ENCODE peak calls at places on chromosomes 4 and X, in nine cellular contexts. N, R, X, C, G, Z, H, S and T are unnamed samples.

GRCh38 chr4:10123227-10124101 is 6.9 kb upstream of the WDR1 start:
- DNase-seq in N (no peak), R (no peak), X (no peak), C (peak), G (no peak), Z (no peak), H (peak), S (no peak), T (no peak)

GRCh38 chrX:39613508-39613921 is 484.2 kb downstream of the BCOR start:
- DNase-seq in N (no peak), R (peak), X (peak), C (no peak), G (no peak), Z (no peak), H (peak), S (no peak), T (no peak)

GRCh38 chrX:122094611-122095010 is 1047.2 kb downstream of the GLUD2 start:
- DNase-seq in N (no peak), R (no peak), X (no peak), C (peak), G (peak), Z (no peak), H (no peak), S (no peak), T (no peak)

GRCh38 chrX:103538728-103539127 is 19.4 kb upstream of the RAB40A start:
- DNase-seq in N (no peak), R (no peak), X (no peak), C (peak), G (peak), Z (no peak), H (no peak), S (no peak), T (no peak)

GRCh38 chr4:25884040-25884788 is 21.4 kb upstream of the SEL1L3 start:
- DNase-seq in N (no peak), R (no peak), X (no peak), C (peak), G (peak), Z (no peak), H (no peak), S (no peak), T (no peak)

GRCh38 chrX:118807151-118808017 is 16.2 kb upstream of the ZCCHC12 start:
- DNase-seq in N (no peak), R (peak), X (peak), C (peak), G (peak), Z (no peak), H (peak), S (peak), T (no peak)

GRCh38 chr4:76251448-76252270 is at the start of gene FAM47E:
- DNase-seq in N (no peak), R (peak), X (peak), C (peak), G (peak), Z (peak), H (peak), S (peak), T (peak)

GRCh38 chrX:45954026-45954425 is 591.2 kb downstream of the ZNF674 start:
- DNase-seq in N (no peak), R (no peak), X (no peak), C (no peak), G (no peak), Z (no peak), H (no peak), S (no peak), T (no peak)

GRCh38 chr4:6834867-6835266 is 52.3 kb downstream of the KIAA0232 start:
- DNase-seq in N (no peak), R (peak), X (no peak), C (peak), G (peak), Z (no peak), H (no peak), S (no peak), T (no peak)

GRCh38 chr4:68175562-68176155 is 46.0 kb upstream of the TMPRSS11F start:
- DNase-seq in N (no peak), R (no peak), X (no peak), C (peak), G (peak), Z (no peak), H (peak), S (no peak), T (no peak)

GRCh38 chr4:101157415-101158135 is 189.8 kb downstream of the PPP3CA start:
- DNase-seq in N (no peak), R (no peak), X (no peak), C (peak), G (no peak), Z (no peak), H (no peak), S (no peak), T (no peak)

GRCh38 chr4:57080781-57081650 is 29.2 kb downstream of the IGFBP7 start:
- DNase-seq in N (no peak), R (no peak), X (no peak), C (peak), G (peak), Z (no peak), H (no peak), S (no peak), T (no peak)

GRCh38 chr4:74539043-74539790 is 94.3 kb downstream of the AREG start:
- DNase-seq in N (no peak), R (no peak), X (no peak), C (peak), G (peak), Z (no peak), H (no peak), S (no peak), T (no peak)

GRCh38 chr4:20839957-20840356 is 139.7 kb downstream of the PACRGL start:
- DNase-seq in N (no peak), R (no peak), X (no peak), C (peak), G (peak), Z (no peak), H (no peak), S (no peak), T (no peak)

GRCh38 chrX:154317391-154318000 is 21.9 kb downstream of the TKTL1 start:
- DNase-seq in N (peak), R (no peak), X (no peak), C (peak), G (peak), Z (no peak), H (peak), S (no peak), T (no peak)

GRCh38 chrX:119240356-119240755 is 4.3 kb downstream of the PGRMC1 start:
- DNase-seq in N (no peak), R (no peak), X (no peak), C (peak), G (peak), Z (no peak), H (no peak), S (no peak), T (no peak)

GRCh38 chr4:37503231-37503630 is 182.9 kb downstream of the RELL1 start:
- DNase-seq in N (no peak), R (no peak), X (no peak), C (no peak), G (no peak), Z (no peak), H (no peak), S (no peak), T (no peak)

GRCh38 chr4:182711211-182711610 is 206.0 kb downstream of the DCTD start:
- DNase-seq in N (no peak), R (no peak), X (no peak), C (no peak), G (no peak), Z (no peak), H (no peak), S (no peak), T (no peak)

GRCh38 chr4:8920289-8920965 is 48.8 kb upstream of the HMX1 start:
- DNase-seq in N (no peak), R (no peak), X (no peak), C (no peak), G (no peak), Z (no peak), H (no peak), S (no peak), T (no peak)

GRCh38 chrX:139559383-139560042 is 29.0 kb downstream of the F9 start:
- DNase-seq in N (no peak), R (no peak), X (no peak), C (peak), G (peak), Z (no peak), H (peak), S (peak), T (no peak)

GRCh38 chrX:131801911-131802310 is 221.2 kb upstream of the STK26 start:
- DNase-seq in N (no peak), R (no peak), X (no peak), C (peak), G (no peak), Z (no peak), H (no peak), S (no peak), T (no peak)

GRCh38 chr4:74085669-74086068 is 13.3 kb downstream of the CXCL2 start:
- DNase-seq in N (no peak), R (no peak), X (no peak), C (no peak), G (no peak), Z (no peak), H (no peak), S (no peak), T (no peak)

GRCh38 chr4:187268940-187269339 is 545.3 kb upstream of the FAT1 start:
- DNase-seq in N (no peak), R (no peak), X (no peak), C (peak), G (peak), Z (no peak), H (no peak), S (no peak), T (no peak)

GRCh38 chr4:171639540-171639939 is 173.7 kb upstream of the GALNTL6 start:
- DNase-seq in N (no peak), R (no peak), X (no peak), C (no peak), G (no peak), Z (no peak), H (no peak), S (no peak), T (no peak)

GRCh38 chr4:88933414-88933813 is 123.6 kb downstream of the FAM13A start:
- DNase-seq in N (no peak), R (no peak), X (no peak), C (no peak), G (no peak), Z (no peak), H (no peak), S (no peak), T (no peak)

GRCh38 chr4:88937081-88937480 is 119.9 kb downstream of the FAM13A start:
- DNase-seq in N (no peak), R (no peak), X (no peak), C (peak), G (peak), Z (no peak), H (no peak), S (no peak), T (no peak)

GRCh38 chr4:88939697-88940096 is 117.3 kb downstream of the FAM13A start:
- DNase-seq in N (no peak), R (no peak), X (no peak), C (peak), G (no peak), Z (no peak), H (no peak), S (no peak), T (no peak)

GRCh38 chr4:88940506-88940905 is 116.5 kb downstream of the FAM13A start:
- DNase-seq in N (peak), R (no peak), X (no peak), C (no peak), G (no peak), Z (no peak), H (no peak), S (no peak), T (no peak)

DNA sequence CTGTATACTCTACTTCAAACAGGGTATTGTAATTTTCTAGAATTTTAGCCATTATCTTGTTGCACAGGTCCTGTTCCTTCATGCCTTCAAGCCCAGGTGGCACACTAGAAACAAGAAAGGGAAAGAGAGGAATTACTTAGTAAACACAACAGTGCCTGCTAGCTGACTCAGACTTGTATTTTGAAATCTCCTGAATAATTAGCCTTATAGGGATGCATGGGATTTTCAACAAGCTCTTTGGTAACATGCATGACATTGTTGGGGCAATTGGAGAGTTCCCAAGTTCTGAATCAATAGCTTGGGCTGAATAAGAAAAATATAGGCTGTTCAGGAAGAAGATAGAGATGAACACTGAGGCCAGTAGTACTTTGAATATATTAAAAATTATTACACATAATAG is 118.8 kb downstream of the FAM13A start:
- DNase-seq in N (no peak), R (no peak), X (no peak), C (peak), G (peak), Z (no peak), H (no peak), S (no peak), T (no peak)
- TF ChIP-seq CTCF in N (no peak), R (no peak), X (no peak), C (no peak), G (no peak), Z (no peak), H (no peak), S (no peak), T (no peak)

GRCh38 chr4:109611045-109611616 is 51.1 kb downstream of the MCUB start:
- DNase-seq in N (no peak), R (no peak), X (no peak), C (no peak), G (no peak), Z (no peak), H (no peak), S (no peak), T (no peak)
- TF ChIP-seq CTCF in N (no peak), R (no peak), X (no peak), C (no peak), G (no peak), Z (no peak), H (no peak), S (no peak), T (no peak)

GRCh38 chr4:2965262-2965661 is 1.9 kb downstream of the GRK4 start:
- DNase-seq in N (no peak), R (no peak), X (no peak), C (no peak), G (no peak), Z (no peak), H (no peak), S (no peak), T (no peak)

GRCh38 chr4:2962099-2962455 is 1.1 kb downstream of the NOP14 start:
- DNase-seq in N (no peak), R (no peak), X (no peak), C (no peak), G (no peak), Z (no peak), H (no peak), S (no peak), T (no peak)

GRCh38 chr4:2964077-2964471 is 703 bp downstream of the GRK4 start:
- DNase-seq in N (no peak), R (no peak), X (no peak), C (no peak), G (no peak), Z (no peak), H (peak), S (no peak), T (no peak)

GRCh38 chr4:2962614-2963184 is 507 bp downstream of the NOP14 start:
- DNase-seq in N (no peak), R (peak), X (no peak), C (peak), G (peak), Z (no peak), H (peak), S (peak), T (no peak)

DNA sequence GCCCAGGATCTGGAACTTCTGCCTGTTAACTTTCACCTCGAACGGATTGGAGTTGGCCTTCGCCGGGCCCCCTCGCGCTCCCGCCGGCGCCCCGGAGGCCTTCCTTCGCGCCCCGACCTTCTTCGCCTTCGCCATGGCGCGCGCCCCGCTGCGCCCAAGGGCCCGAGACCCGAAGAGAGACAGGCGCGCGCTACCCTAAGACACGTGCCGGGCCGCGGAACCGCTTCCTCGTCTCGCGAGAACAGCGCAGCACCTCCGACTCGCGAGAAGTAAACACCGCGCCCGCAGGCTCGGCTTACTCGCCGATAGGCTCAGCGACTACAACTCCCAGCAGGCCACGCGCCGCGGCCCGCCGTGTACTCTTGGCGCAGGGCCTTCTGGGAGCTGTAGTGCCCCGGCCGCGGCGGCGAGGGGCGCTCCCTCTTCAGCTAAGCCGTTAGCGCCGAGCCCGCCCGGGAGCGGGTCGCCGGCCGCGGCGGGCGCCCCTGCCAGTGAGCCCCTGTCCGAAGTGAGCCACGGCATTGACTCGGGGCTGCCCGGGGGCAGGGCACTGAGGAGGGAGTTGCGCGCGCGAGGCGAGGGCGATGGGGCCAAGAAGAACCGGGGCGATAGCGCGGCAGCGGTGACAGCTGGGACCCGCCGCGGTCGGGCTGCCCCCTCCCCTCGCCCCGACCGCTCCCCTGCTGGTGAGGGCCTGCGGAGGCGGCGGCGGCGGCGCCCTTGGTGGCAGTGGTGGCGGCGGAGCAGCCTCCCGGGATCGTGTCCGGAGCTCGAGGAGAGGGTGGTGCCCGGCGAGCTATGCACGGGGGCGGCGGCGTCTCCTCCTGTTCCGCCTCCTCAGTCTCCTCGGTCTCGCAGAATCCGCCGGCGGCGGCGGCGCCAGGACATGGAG is at the start of the genes GRK4 and NOP14:
- DNase-seq in N (peak), R (peak), X (peak), C (peak), G (peak), Z (peak), H (peak), S (peak), T (peak)
- TF ChIP-seq CTCF in N (peak), R (peak), X (no peak), C (no peak), G (peak), Z (peak), H (peak), S (no peak), T (peak)

GRCh38 chr4:119692001-119692400 is 63.4 kb upstream of the PDE5A start:
- DNase-seq in N (no peak), R (no peak), X (no peak), C (peak), G (peak), Z (no peak), H (no peak), S (no peak), T (no peak)
- TF ChIP-seq CTCF in N (no peak), R (peak), X (no peak), C (no peak), G (peak), Z (no peak), H (no peak), S (no peak), T (no peak)